ENCODE peak calls at places on chromosome 18, in five cellular contexts. One of them, this sample, is unnamed.

GRCh38 chr18:36126668-36127067 is 2.5 kb downstream of the SLC39A6 start:
- DNase-seq in mesenchymal stem cell: no peak
- DNase-seq in CD8-positive, alpha-beta T cell: no peak
- DNase-seq in neuronal stem cell: no peak
- DNase-seq in spleen: no peak
- DNase-seq in this sample: no peak

GRCh38 chr18:74834424-74835309 is 237.0 kb downstream of the ZNF407 start:
- DNase-seq in mesenchymal stem cell: no peak
- DNase-seq in CD8-positive, alpha-beta T cell: no peak
- DNase-seq in neuronal stem cell: no peak
- DNase-seq in spleen: no peak
- DNase-seq in this sample: no peak

GRCh38 chr18:11791131-11791530 is 60.1 kb upstream of the CHMP1B start:
- DNase-seq in mesenchymal stem cell: peak; percentile 60
- DNase-seq in CD8-positive, alpha-beta T cell: no peak
- DNase-seq in neuronal stem cell: no peak
- DNase-seq in spleen: no peak
- DNase-seq in this sample: no peak

GRCh38 chr18:39191931-39192330 is 1626.3 kb upstream of the CELF4 start:
- DNase-seq in mesenchymal stem cell: no peak
- DNase-seq in CD8-positive, alpha-beta T cell: no peak
- DNase-seq in neuronal stem cell: no peak
- DNase-seq in spleen: no peak
- DNase-seq in this sample: no peak

GRCh38 chr18:6521804-6522418 is 107.2 kb upstream of the L3MBTL4 start:
- DNase-seq in mesenchymal stem cell: peak; percentile 38
- DNase-seq in CD8-positive, alpha-beta T cell: no peak
- DNase-seq in neuronal stem cell: no peak
- DNase-seq in spleen: no peak
- DNase-seq in this sample: peak; percentile 63

GRCh38 chr18:46721331-46721730 is 35.5 kb downstream of the ST8SIA5 start:
- DNase-seq in mesenchymal stem cell: no peak
- DNase-seq in CD8-positive, alpha-beta T cell: no peak
- DNase-seq in neuronal stem cell: no peak
- DNase-seq in spleen: no peak
- DNase-seq in this sample: no peak

GRCh38 chr18:53025247-53025646 is 685.2 kb downstream of the DCC start:
- DNase-seq in mesenchymal stem cell: no peak
- DNase-seq in CD8-positive, alpha-beta T cell: no peak
- DNase-seq in neuronal stem cell: no peak
- DNase-seq in spleen: no peak
- DNase-seq in this sample: no peak

GRCh38 chr18:3397786-3398185 is 52.2 kb upstream of the TGIF1 start:
- DNase-seq in mesenchymal stem cell: no peak
- DNase-seq in CD8-positive, alpha-beta T cell: no peak
- DNase-seq in neuronal stem cell: no peak
- DNase-seq in spleen: no peak
- DNase-seq in this sample: no peak

GRCh38 chr18:3281456-3282400 is 19.8 kb downstream of the MYL12B start:
- DNase-seq in mesenchymal stem cell: peak; percentile 87
- DNase-seq in CD8-positive, alpha-beta T cell: no peak
- DNase-seq in neuronal stem cell: peak; percentile 70
- DNase-seq in spleen: no peak
- DNase-seq in this sample: peak; percentile 88

GRCh38 chr18:11871501-11871900 is 20.3 kb downstream of the CHMP1B start:
- DNase-seq in mesenchymal stem cell: no peak
- DNase-seq in CD8-positive, alpha-beta T cell: no peak
- DNase-seq in neuronal stem cell: no peak
- DNase-seq in spleen: no peak
- DNase-seq in this sample: no peak

GRCh38 chr18:28794459-28795245 is 617.7 kb upstream of the CDH2 start:
- DNase-seq in mesenchymal stem cell: no peak
- DNase-seq in CD8-positive, alpha-beta T cell: no peak
- DNase-seq in neuronal stem cell: no peak
- DNase-seq in spleen: no peak
- DNase-seq in this sample: peak; percentile 62

GRCh38 chr18:21703241-21703820 is 1.2 kb downstream of the ABHD3 start:
- DNase-seq in mesenchymal stem cell: peak; percentile 3
- DNase-seq in CD8-positive, alpha-beta T cell: no peak
- DNase-seq in neuronal stem cell: peak; percentile 14
- DNase-seq in spleen: no peak
- DNase-seq in this sample: no peak

GRCh38 chr18:42929181-42929580 is 186.3 kb downstream of the RIT2 start:
- DNase-seq in mesenchymal stem cell: no peak
- DNase-seq in CD8-positive, alpha-beta T cell: no peak
- DNase-seq in neuronal stem cell: no peak
- DNase-seq in spleen: no peak
- DNase-seq in this sample: no peak

GRCh38 chr18:74248189-74248975 is 43.4 kb downstream of the CYB5A start:
- DNase-seq in mesenchymal stem cell: no peak
- DNase-seq in CD8-positive, alpha-beta T cell: no peak
- DNase-seq in neuronal stem cell: no peak
- DNase-seq in spleen: no peak
- DNase-seq in this sample: no peak

GRCh38 chr18:65735166-65735565 is 15.6 kb upstream of the CDH7 start:
- DNase-seq in mesenchymal stem cell: no peak
- DNase-seq in CD8-positive, alpha-beta T cell: no peak
- DNase-seq in neuronal stem cell: no peak
- DNase-seq in spleen: no peak
- DNase-seq in this sample: no peak

GRCh38 chr18:37712776-37713175 is 147.2 kb upstream of the CELF4 start:
- DNase-seq in mesenchymal stem cell: no peak
- DNase-seq in CD8-positive, alpha-beta T cell: no peak
- DNase-seq in neuronal stem cell: no peak
- DNase-seq in spleen: no peak
- DNase-seq in this sample: no peak

GRCh38 chr18:5884375-5884774 is 10.9 kb downstream of the TMEM200C start:
- DNase-seq in mesenchymal stem cell: no peak
- DNase-seq in CD8-positive, alpha-beta T cell: no peak
- DNase-seq in neuronal stem cell: no peak
- DNase-seq in spleen: no peak
- DNase-seq in this sample: no peak

GRCh38 chr18:48545690-48546365 is 7.0 kb downstream of the CTIF start:
- DNase-seq in mesenchymal stem cell: peak; percentile 85
- DNase-seq in CD8-positive, alpha-beta T cell: no peak
- DNase-seq in neuronal stem cell: peak; percentile 66
- DNase-seq in spleen: no peak
- DNase-seq in this sample: peak; percentile 60

GRCh38 chr18:44679912-44680270 is 797 bp upstream of the SETBP1 start:
- DNase-seq in mesenchymal stem cell: peak; percentile 71
- DNase-seq in CD8-positive, alpha-beta T cell: peak; percentile 51
- DNase-seq in neuronal stem cell: no peak
- DNase-seq in spleen: peak; percentile 90
- DNase-seq in this sample: peak; percentile 66

GRCh38 chr18:3935316-3935715 is 485.3 kb downstream of the TGIF1 start:
- DNase-seq in mesenchymal stem cell: no peak
- DNase-seq in CD8-positive, alpha-beta T cell: no peak
- DNase-seq in neuronal stem cell: no peak
- DNase-seq in spleen: no peak
- DNase-seq in this sample: no peak

GRCh38 chr18:60413944-60414547 is 41.5 kb upstream of the MC4R start:
- DNase-seq in mesenchymal stem cell: peak; percentile 38
- DNase-seq in CD8-positive, alpha-beta T cell: no peak
- DNase-seq in neuronal stem cell: no peak
- DNase-seq in spleen: no peak
- DNase-seq in this sample: peak; percentile 12

GRCh38 chr18:55102958-55103456 is 143.7 kb upstream of the CCDC68 start:
- DNase-seq in mesenchymal stem cell: no peak
- DNase-seq in CD8-positive, alpha-beta T cell: no peak
- DNase-seq in neuronal stem cell: no peak
- DNase-seq in spleen: no peak
- DNase-seq in this sample: no peak

GRCh38 chr18:78986018-78986481 is 6.4 kb downstream of the SALL3 start:
- DNase-seq in mesenchymal stem cell: no peak
- DNase-seq in CD8-positive, alpha-beta T cell: no peak
- DNase-seq in neuronal stem cell: no peak
- DNase-seq in spleen: no peak
- DNase-seq in this sample: peak; percentile 51

GRCh38 chr18:58272209-58272608 is 228.2 kb downstream of the NEDD4L start:
- DNase-seq in mesenchymal stem cell: no peak
- DNase-seq in CD8-positive, alpha-beta T cell: no peak
- DNase-seq in neuronal stem cell: no peak
- DNase-seq in spleen: no peak
- DNase-seq in this sample: no peak
- H3K27ac ChIP-seq in mesenchymal stem cell: no peak overlapping the region
- H3K27ac ChIP-seq in CD8-positive, alpha-beta T cell: no peak overlapping the region
- H3K27ac ChIP-seq in neuronal stem cell: no peak overlapping the region
- H3K27ac ChIP-seq in spleen: no peak overlapping the region
- H3K27ac ChIP-seq in this sample: no peak overlapping the region

GRCh38 chr18:8626414-8627106 is 17.3 kb downstream of the RAB12 start:
- DNase-seq in mesenchymal stem cell: no peak
- DNase-seq in CD8-positive, alpha-beta T cell: no peak
- DNase-seq in neuronal stem cell: no peak
- DNase-seq in spleen: no peak
- DNase-seq in this sample: peak; percentile 12
- H3K27ac ChIP-seq in mesenchymal stem cell: no peak overlapping the region
- H3K27ac ChIP-seq in CD8-positive, alpha-beta T cell: no peak overlapping the region
- H3K27ac ChIP-seq in neuronal stem cell: no peak overlapping the region
- H3K27ac ChIP-seq in spleen: no peak overlapping the region
- H3K27ac ChIP-seq in this sample: no peak overlapping the region

GRCh38 chr18:77014538-77014937 is 118.0 kb downstream of the MBP start:
- DNase-seq in mesenchymal stem cell: no peak
- DNase-seq in CD8-positive, alpha-beta T cell: no peak
- DNase-seq in neuronal stem cell: no peak
- DNase-seq in spleen: no peak
- DNase-seq in this sample: peak; percentile 18
- H3K27ac ChIP-seq in mesenchymal stem cell: no peak overlapping the region
- H3K27ac ChIP-seq in CD8-positive, alpha-beta T cell: no peak overlapping the region
- H3K27ac ChIP-seq in neuronal stem cell: no peak overlapping the region
- H3K27ac ChIP-seq in spleen: no peak overlapping the region
- H3K27ac ChIP-seq in this sample: no peak overlapping the region

GRCh38 chr18:26536032-26536431 is 12.3 kb downstream of the KCTD1 start:
- DNase-seq in mesenchymal stem cell: no peak
- DNase-seq in CD8-positive, alpha-beta T cell: no peak
- DNase-seq in neuronal stem cell: no peak
- DNase-seq in spleen: no peak
- DNase-seq in this sample: no peak

GRCh38 chr18:26526966-26527234 is 21.5 kb downstream of the KCTD1 start:
- DNase-seq in mesenchymal stem cell: no peak
- DNase-seq in CD8-positive, alpha-beta T cell: no peak
- DNase-seq in neuronal stem cell: no peak
- DNase-seq in spleen: no peak
- DNase-seq in this sample: no peak

GRCh38 chr18:26535630-26536029 is 12.7 kb downstream of the KCTD1 start:
- DNase-seq in mesenchymal stem cell: no peak
- DNase-seq in CD8-positive, alpha-beta T cell: no peak
- DNase-seq in neuronal stem cell: no peak
- DNase-seq in spleen: no peak
- DNase-seq in this sample: no peak

GRCh38 chr18:26532367-26533340 is 15.7 kb downstream of the KCTD1 start:
- DNase-seq in mesenchymal stem cell: no peak
- DNase-seq in CD8-positive, alpha-beta T cell: no peak
- DNase-seq in neuronal stem cell: no peak
- DNase-seq in spleen: no peak
- DNase-seq in this sample: no peak

DNA sequence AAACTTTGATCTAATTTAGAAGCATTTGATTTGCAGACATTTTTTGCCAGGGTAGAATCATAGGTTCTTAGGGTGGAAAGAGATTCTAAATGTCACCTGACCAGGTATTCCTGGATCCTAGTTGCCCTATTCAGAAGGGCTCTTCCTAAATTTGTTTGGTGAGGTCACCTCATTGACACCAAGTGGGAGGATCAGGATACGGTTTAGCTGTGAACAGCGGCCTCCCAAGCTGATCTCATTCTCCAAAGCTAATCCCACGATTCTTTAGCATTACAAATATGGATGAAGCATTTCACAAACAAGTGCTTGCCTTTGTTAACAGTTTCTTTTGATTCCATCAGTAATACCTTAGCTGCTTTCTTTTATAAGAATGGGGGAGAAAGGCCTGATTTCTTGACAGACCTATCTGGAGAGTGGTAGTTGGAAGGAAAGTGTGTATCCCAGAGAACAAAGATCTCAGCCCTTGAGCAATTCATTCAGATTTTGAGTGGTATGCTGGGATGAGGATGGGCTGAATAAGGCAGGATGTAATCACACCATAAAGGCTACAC is 16.7 kb downstream of the KCTD1 start:
- DNase-seq in mesenchymal stem cell: no peak
- DNase-seq in CD8-positive, alpha-beta T cell: no peak
- DNase-seq in neuronal stem cell: no peak
- DNase-seq in spleen: no peak
- DNase-seq in this sample: no peak
- H3K27ac ChIP-seq in mesenchymal stem cell: no peak overlapping the region
- H3K27ac ChIP-seq in CD8-positive, alpha-beta T cell: no peak overlapping the region
- H3K27ac ChIP-seq in neuronal stem cell: no peak overlapping the region
- H3K27ac ChIP-seq in spleen: no peak overlapping the region
- H3K27ac ChIP-seq in this sample: no peak overlapping the region

DNA sequence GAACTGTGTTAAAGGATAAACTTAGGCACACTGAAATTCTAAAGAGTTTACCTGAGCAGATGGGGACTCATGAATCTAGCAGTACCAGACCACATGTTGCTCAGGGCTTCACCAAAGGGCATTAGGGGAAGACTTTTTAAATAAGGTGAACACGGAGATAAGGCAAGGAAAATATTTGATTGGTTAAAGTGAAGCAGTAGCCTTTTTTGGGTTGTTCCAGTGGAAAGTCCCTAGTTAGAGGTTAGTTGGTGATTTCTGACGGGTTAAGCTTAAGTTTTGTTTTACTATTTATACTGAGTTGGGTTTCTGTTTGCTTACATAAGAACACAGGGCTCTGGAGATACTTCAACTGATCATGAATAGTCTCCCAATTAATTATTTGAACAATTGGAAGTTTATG is 722.5 kb downstream of the SOCS6 start:
- DNase-seq in mesenchymal stem cell: no peak
- DNase-seq in CD8-positive, alpha-beta T cell: no peak
- DNase-seq in neuronal stem cell: no peak
- DNase-seq in spleen: no peak
- DNase-seq in this sample: no peak
- H3K27ac ChIP-seq in mesenchymal stem cell: no peak overlapping the region
- H3K27ac ChIP-seq in CD8-positive, alpha-beta T cell: no peak overlapping the region
- H3K27ac ChIP-seq in neuronal stem cell: no peak overlapping the region
- H3K27ac ChIP-seq in spleen: no peak overlapping the region
- H3K27ac ChIP-seq in this sample: no peak overlapping the region

GRCh38 chr18:77105680-77106079 is 26.9 kb downstream of the MBP start:
- DNase-seq in mesenchymal stem cell: no peak
- DNase-seq in CD8-positive, alpha-beta T cell: no peak
- DNase-seq in neuronal stem cell: no peak
- DNase-seq in spleen: no peak
- DNase-seq in this sample: no peak
- H3K27ac ChIP-seq in mesenchymal stem cell: no peak overlapping the region
- H3K27ac ChIP-seq in CD8-positive, alpha-beta T cell: peak overlapping the region; percentile 31
- H3K27ac ChIP-seq in neuronal stem cell: no peak overlapping the region
- H3K27ac ChIP-seq in spleen: peak overlapping the region; percentile 88
- H3K27ac ChIP-seq in this sample: no peak overlapping the region

GRCh38 chr18:12882416-12882815 is 1.6 kb downstream of the PTPN2 start:
- DNase-seq in mesenchymal stem cell: peak; percentile 34
- DNase-seq in CD8-positive, alpha-beta T cell: no peak
- DNase-seq in neuronal stem cell: no peak
- DNase-seq in spleen: no peak
- DNase-seq in this sample: no peak

GRCh38 chr18:12883684-12884520 is at the start of gene PTPN2:
- DNase-seq in mesenchymal stem cell: peak; percentile 95
- DNase-seq in CD8-positive, alpha-beta T cell: peak; percentile 93
- DNase-seq in neuronal stem cell: peak; percentile 93
- DNase-seq in spleen: peak; percentile 99
- DNase-seq in this sample: peak; percentile 96

GRCh38 chr18:12880532-12880892 is 3.5 kb downstream of the PTPN2 start:
- DNase-seq in mesenchymal stem cell: no peak
- DNase-seq in CD8-positive, alpha-beta T cell: no peak
- DNase-seq in neuronal stem cell: no peak
- DNase-seq in spleen: no peak
- DNase-seq in this sample: no peak

GRCh38 chr18:12883003-12883683 is 894 bp downstream of the PTPN2 start:
- DNase-seq in mesenchymal stem cell: peak; percentile 26
- DNase-seq in CD8-positive, alpha-beta T cell: no peak
- DNase-seq in neuronal stem cell: no peak
- DNase-seq in spleen: no peak
- DNase-seq in this sample: no peak

GRCh38 chr18:12879840-12880531 is 4.1 kb downstream of the PTPN2 start:
- DNase-seq in mesenchymal stem cell: no peak
- DNase-seq in CD8-positive, alpha-beta T cell: no peak
- DNase-seq in neuronal stem cell: no peak
- DNase-seq in spleen: no peak
- DNase-seq in this sample: no peak
- H3K27ac ChIP-seq in mesenchymal stem cell: no peak overlapping the region
- H3K27ac ChIP-seq in CD8-positive, alpha-beta T cell: no peak overlapping the region
- H3K27ac ChIP-seq in neuronal stem cell: no peak overlapping the region
- H3K27ac ChIP-seq in spleen: peak overlapping the region; percentile 76
- H3K27ac ChIP-seq in this sample: no peak overlapping the region

This sample was measured in cardiac muscle cell.